ENCODE peak calls at places on chromosome 14, in five cellular contexts. One of them, this sample, is unnamed.

GRCh38 chr14:101599234-101599885 is 38.1 kb downstream of the DIO3 start:
- DNase-seq in fibroblast of mammary gland: no peak
- DNase-seq in astrocyte: no peak
- DNase-seq in IMR-90: no peak
- DNase-seq in Panc1: no peak
- DNase-seq in this sample: no peak

GRCh38 chr14:38948171-38948570 is 154.9 kb downstream of the SEC23A start:
- DNase-seq in fibroblast of mammary gland: peak
- DNase-seq in astrocyte: peak
- DNase-seq in IMR-90: no peak
- DNase-seq in Panc1: no peak
- DNase-seq in this sample: peak

GRCh38 chr14:36719823-36720222 is 58.2 kb downstream of the PAX9 start:
- DNase-seq in fibroblast of mammary gland: no peak
- DNase-seq in astrocyte: no peak
- DNase-seq in IMR-90: no peak
- DNase-seq in Panc1: no peak
- DNase-seq in this sample: no peak

GRCh38 chr14:99117671-99118045 is 154.3 kb downstream of the BCL11B start:
- DNase-seq in fibroblast of mammary gland: no peak
- DNase-seq in astrocyte: no peak
- DNase-seq in IMR-90: no peak
- DNase-seq in Panc1: no peak
- DNase-seq in this sample: no peak

GRCh38 chr14:102140027-102140749 is 491 bp downstream of the WDR20 start:
- DNase-seq in fibroblast of mammary gland: no peak
- DNase-seq in astrocyte: no peak
- DNase-seq in IMR-90: no peak
- DNase-seq in Panc1: no peak
- DNase-seq in this sample: peak

GRCh38 chr14:56156096-56156495 is 37.9 kb downstream of the PELI2 start:
- DNase-seq in fibroblast of mammary gland: peak
- DNase-seq in astrocyte: no peak
- DNase-seq in IMR-90: peak
- DNase-seq in Panc1: no peak
- DNase-seq in this sample: peak

GRCh38 chr14:63205850-63206249 is 1.6 kb downstream of the RHOJ start:
- DNase-seq in fibroblast of mammary gland: no peak
- DNase-seq in astrocyte: peak
- DNase-seq in IMR-90: peak
- DNase-seq in Panc1: no peak
- DNase-seq in this sample: no peak

GRCh38 chr14:53113992-53114391 is 39.1 kb downstream of the DDHD1 start:
- DNase-seq in fibroblast of mammary gland: no peak
- DNase-seq in astrocyte: no peak
- DNase-seq in IMR-90: no peak
- DNase-seq in Panc1: no peak
- DNase-seq in this sample: no peak

GRCh38 chr14:66359500-66359899 is 126.7 kb upstream of the CCDC196 start:
- DNase-seq in fibroblast of mammary gland: peak
- DNase-seq in astrocyte: peak
- DNase-seq in IMR-90: peak
- DNase-seq in Panc1: no peak
- DNase-seq in this sample: peak

GRCh38 chr14:28766505-28767238 is at the start of gene FOXG1:
- DNase-seq in fibroblast of mammary gland: peak
- DNase-seq in astrocyte: no peak
- DNase-seq in IMR-90: no peak
- DNase-seq in Panc1: no peak
- DNase-seq in this sample: peak

GRCh38 chr14:76133103-76133502 is 18.6 kb upstream of the GPATCH2L start:
- DNase-seq in fibroblast of mammary gland: peak
- DNase-seq in astrocyte: no peak
- DNase-seq in IMR-90: peak
- DNase-seq in Panc1: no peak
- DNase-seq in this sample: peak

GRCh38 chr14:63454863-63455622 is 88.1 kb downstream of the PPP2R5E start:
- DNase-seq in fibroblast of mammary gland: peak
- DNase-seq in astrocyte: peak
- DNase-seq in IMR-90: peak
- DNase-seq in Panc1: no peak
- DNase-seq in this sample: peak

GRCh38 chr14:23645812-23646647 is 9.9 kb downstream of the DHRS2 start:
- DNase-seq in fibroblast of mammary gland: no peak
- DNase-seq in astrocyte: no peak
- DNase-seq in IMR-90: no peak
- DNase-seq in Panc1: no peak
- DNase-seq in this sample: no peak

GRCh38 chr14:33938131-33938949 is 12.5 kb downstream of the EGLN3 start:
- DNase-seq in fibroblast of mammary gland: peak
- DNase-seq in astrocyte: no peak
- DNase-seq in IMR-90: no peak
- DNase-seq in Panc1: no peak
- DNase-seq in this sample: peak

GRCh38 chr14:73787760-73788508 is 63.7 kb upstream of the PTGR2 start:
- DNase-seq in fibroblast of mammary gland: peak
- DNase-seq in astrocyte: peak
- DNase-seq in IMR-90: peak
- DNase-seq in Panc1: no peak
- DNase-seq in this sample: no peak

GRCh38 chr14:97306133-97306784 is 509.1 kb downstream of the VRK1 start:
- DNase-seq in fibroblast of mammary gland: no peak
- DNase-seq in astrocyte: peak
- DNase-seq in IMR-90: no peak
- DNase-seq in Panc1: no peak
- DNase-seq in this sample: no peak

GRCh38 chr14:53963491-53964227 is 7.0 kb upstream of the BMP4 start:
- DNase-seq in fibroblast of mammary gland: no peak
- DNase-seq in astrocyte: peak
- DNase-seq in IMR-90: no peak
- DNase-seq in Panc1: no peak
- DNase-seq in this sample: no peak

GRCh38 chr14:67999693-68000384 is 180.3 kb downstream of the RAD51B start:
- DNase-seq in fibroblast of mammary gland: peak
- DNase-seq in astrocyte: peak
- DNase-seq in IMR-90: peak
- DNase-seq in Panc1: peak
- DNase-seq in this sample: peak

GRCh38 chr14:26395726-26396125 is 202.1 kb downstream of the NOVA1 start:
- DNase-seq in fibroblast of mammary gland: no peak
- DNase-seq in astrocyte: no peak
- DNase-seq in IMR-90: no peak
- DNase-seq in Panc1: no peak
- DNase-seq in this sample: no peak

GRCh38 chr14:71620401-71620800 is 311.8 kb upstream of the RGS6 start:
- DNase-seq in fibroblast of mammary gland: peak
- DNase-seq in astrocyte: peak
- DNase-seq in IMR-90: peak
- DNase-seq in Panc1: no peak
- DNase-seq in this sample: peak

GRCh38 chr14:64112859-64113258 is 181.3 kb downstream of the ESR2 start:
- DNase-seq in fibroblast of mammary gland: no peak
- DNase-seq in astrocyte: no peak
- DNase-seq in IMR-90: no peak
- DNase-seq in Panc1: no peak
- DNase-seq in this sample: no peak

GRCh38 chr14:32022525-32022924 is 54.6 kb upstream of the ARHGAP5 start:
- DNase-seq in fibroblast of mammary gland: no peak
- DNase-seq in astrocyte: no peak
- DNase-seq in IMR-90: no peak
- DNase-seq in Panc1: no peak
- DNase-seq in this sample: no peak

GRCh38 chr14:69543341-69544249 is 31.1 kb downstream of the CCDC177 start:
- DNase-seq in fibroblast of mammary gland: peak
- DNase-seq in astrocyte: peak
- DNase-seq in IMR-90: peak
- DNase-seq in Panc1: peak
- DNase-seq in this sample: peak

GRCh38 chr14:81235096-81235495 is 14.3 kb upstream of the GTF2A1 start:
- DNase-seq in fibroblast of mammary gland: no peak
- DNase-seq in astrocyte: no peak
- DNase-seq in IMR-90: no peak
- DNase-seq in Panc1: no peak
- DNase-seq in this sample: no peak

GRCh38 chr14:73244541-73244940 is 7.2 kb downstream of the PAPLN start:
- DNase-seq in fibroblast of mammary gland: no peak
- DNase-seq in astrocyte: no peak
- DNase-seq in IMR-90: no peak
- DNase-seq in Panc1: no peak
- DNase-seq in this sample: no peak

GRCh38 chr14:33737446-33737845 is 213.4 kb downstream of the EGLN3 start:
- DNase-seq in fibroblast of mammary gland: peak
- DNase-seq in astrocyte: peak
- DNase-seq in IMR-90: no peak
- DNase-seq in Panc1: no peak
- DNase-seq in this sample: peak

GRCh38 chr14:39431416-39432178 is 636 bp downstream of the FBXO33 start:
- DNase-seq in fibroblast of mammary gland: peak
- DNase-seq in astrocyte: no peak
- DNase-seq in IMR-90: peak
- DNase-seq in Panc1: no peak
- DNase-seq in this sample: peak

GRCh38 chr14:95417492-95417891 is 97.8 kb upstream of the CLMN start:
- DNase-seq in fibroblast of mammary gland: no peak
- DNase-seq in astrocyte: no peak
- DNase-seq in IMR-90: no peak
- DNase-seq in Panc1: no peak
- DNase-seq in this sample: no peak
- TF ChIP-seq CTCF in fibroblast of mammary gland: no peak
- TF ChIP-seq CTCF in astrocyte: no peak
- TF ChIP-seq CTCF in IMR-90: no peak
- TF ChIP-seq CTCF in Panc1: no peak
- TF ChIP-seq CTCF in this sample: no peak

GRCh38 chr14:105204931-105205717 is 24.0 kb upstream of the NUDT14 start:
- DNase-seq in fibroblast of mammary gland: no peak
- DNase-seq in astrocyte: no peak
- DNase-seq in IMR-90: no peak
- DNase-seq in Panc1: no peak
- DNase-seq in this sample: no peak
- H3K4me3 ChIP-seq in fibroblast of mammary gland: no peak
- H3K4me3 ChIP-seq in astrocyte: no peak
- H3K4me3 ChIP-seq in IMR-90: no peak
- H3K4me3 ChIP-seq in Panc1: no peak
- H3K4me3 ChIP-seq in this sample: no peak

GRCh38 chr14:20632448-20632830 is 9.1 kb downstream of the OR6S1 start:
- DNase-seq in fibroblast of mammary gland: no peak
- DNase-seq in astrocyte: no peak
- DNase-seq in IMR-90: no peak
- DNase-seq in Panc1: no peak
- DNase-seq in this sample: no peak

GRCh38 chr14:20630340-20631022 is 11.0 kb downstream of the OR6S1 start:
- DNase-seq in fibroblast of mammary gland: peak
- DNase-seq in astrocyte: no peak
- DNase-seq in IMR-90: peak
- DNase-seq in Panc1: peak
- DNase-seq in this sample: peak

GRCh38 chr14:20632831-20633771 is 8.4 kb downstream of the OR6S1 start:
- DNase-seq in fibroblast of mammary gland: peak
- DNase-seq in astrocyte: peak
- DNase-seq in IMR-90: peak
- DNase-seq in Panc1: peak
- DNase-seq in this sample: peak

GRCh38 chr14:20631023-20631820 is 10.3 kb downstream of the OR6S1 start:
- DNase-seq in fibroblast of mammary gland: peak
- DNase-seq in astrocyte: no peak
- DNase-seq in IMR-90: peak
- DNase-seq in Panc1: no peak
- DNase-seq in this sample: peak

GRCh38 chr14:20631821-20632389 is 9.6 kb downstream of the OR6S1 start:
- DNase-seq in fibroblast of mammary gland: peak
- DNase-seq in astrocyte: peak
- DNase-seq in IMR-90: peak
- DNase-seq in Panc1: no peak
- DNase-seq in this sample: peak
- TF ChIP-seq CTCF in fibroblast of mammary gland: no peak
- TF ChIP-seq CTCF in astrocyte: no peak
- TF ChIP-seq CTCF in IMR-90: no peak
- TF ChIP-seq CTCF in Panc1: no peak
- TF ChIP-seq CTCF in this sample: no peak

GRCh38 chr14:50319293-50319692 is 7.2 kb downstream of the DMAC2L start:
- DNase-seq in fibroblast of mammary gland: peak
- DNase-seq in astrocyte: no peak
- DNase-seq in IMR-90: peak
- DNase-seq in Panc1: no peak
- DNase-seq in this sample: peak

GRCh38 chr14:50318031-50318626 is 6.0 kb downstream of the DMAC2L start:
- DNase-seq in fibroblast of mammary gland: peak
- DNase-seq in astrocyte: no peak
- DNase-seq in IMR-90: peak
- DNase-seq in Panc1: no peak
- DNase-seq in this sample: peak

GRCh38 chr14:50319721-50320120 is 7.6 kb downstream of the DMAC2L start:
- DNase-seq in fibroblast of mammary gland: peak
- DNase-seq in astrocyte: no peak
- DNase-seq in IMR-90: peak
- DNase-seq in Panc1: no peak
- DNase-seq in this sample: no peak

GRCh38 chr14:50320279-50320678 is 8.2 kb downstream of the DMAC2L start:
- DNase-seq in fibroblast of mammary gland: peak
- DNase-seq in astrocyte: peak
- DNase-seq in IMR-90: peak
- DNase-seq in Panc1: no peak
- DNase-seq in this sample: peak

GRCh38 chr14:50321009-50321660 is 9.0 kb downstream of the DMAC2L start:
- DNase-seq in fibroblast of mammary gland: peak
- DNase-seq in astrocyte: peak
- DNase-seq in IMR-90: peak
- DNase-seq in Panc1: peak
- DNase-seq in this sample: peak
- H3K4me3 ChIP-seq in fibroblast of mammary gland: peak
- H3K4me3 ChIP-seq in astrocyte: peak
- H3K4me3 ChIP-seq in IMR-90: peak
- H3K4me3 ChIP-seq in Panc1: peak
- H3K4me3 ChIP-seq in this sample: peak

GRCh38 chr14:92589213-92589852 is 75.8 kb downstream of the RIN3 start:
- DNase-seq in fibroblast of mammary gland: peak
- DNase-seq in astrocyte: no peak
- DNase-seq in IMR-90: peak
- DNase-seq in Panc1: no peak
- DNase-seq in this sample: peak
- TF ChIP-seq CTCF in fibroblast of mammary gland: peak
- TF ChIP-seq CTCF in astrocyte: peak
- TF ChIP-seq CTCF in IMR-90: peak
- TF ChIP-seq CTCF in Panc1: peak
- TF ChIP-seq CTCF in this sample: peak

GRCh38 chr14:103563089-103563620 is 395 bp downstream of the COA8 start:
- DNase-seq in fibroblast of mammary gland: peak
- DNase-seq in astrocyte: no peak
- DNase-seq in IMR-90: no peak
- DNase-seq in Panc1: no peak
- DNase-seq in this sample: no peak
- H3K4me3 ChIP-seq in fibroblast of mammary gland: peak
- H3K4me3 ChIP-seq in astrocyte: peak
- H3K4me3 ChIP-seq in IMR-90: peak
- H3K4me3 ChIP-seq in Panc1: peak
- H3K4me3 ChIP-seq in this sample: peak